ENCODE peak calls at places on chromosome 10, in ten cellular contexts. One of them, this sample, is unnamed.

GRCh38 chr10:76111986-76112825 is 680.8 kb downstream of the LRMDA start:
- DNase-seq in IMR-90: no peak
- DNase-seq in thoracic aorta: no peak
- DNase-seq in fibroblast of pulmonary artery: no peak
- DNase-seq in brain microvascular endothelial cell: no peak
- DNase-seq in GM12865: no peak
- DNase-seq in H7: peak
- DNase-seq in lung: no peak
- DNase-seq in spleen: no peak
- DNase-seq in lower leg skin: no peak
- DNase-seq in this sample: no peak

GRCh38 chr10:117933036-117933435 is 113.7 kb downstream of the RAB11FIP2 start:
- DNase-seq in lower leg skin: no peak
- DNase-seq in lung: no peak
- DNase-seq in brain microvascular endothelial cell: no peak
- DNase-seq in GM12865: no peak
- DNase-seq in H7: no peak
- DNase-seq in IMR-90: peak
- DNase-seq in spleen: no peak
- DNase-seq in fibroblast of pulmonary artery: no peak
- DNase-seq in thoracic aorta: no peak
- DNase-seq in this sample: no peak

GRCh38 chr10:7410800-7411670 is at the start of gene SFMBT2:
- DNase-seq in lower leg skin: peak
- DNase-seq in H7: peak
- DNase-seq in brain microvascular endothelial cell: peak
- DNase-seq in fibroblast of pulmonary artery: peak
- DNase-seq in IMR-90: peak
- DNase-seq in GM12865: peak
- DNase-seq in spleen: peak
- DNase-seq in thoracic aorta: no peak
- DNase-seq in lung: peak
- DNase-seq in this sample: peak

GRCh38 chr10:63260860-63261251 is 127.7 kb downstream of the NRBF2 start:
- DNase-seq in fibroblast of pulmonary artery: no peak
- DNase-seq in H7: no peak
- DNase-seq in thoracic aorta: no peak
- DNase-seq in spleen: no peak
- DNase-seq in IMR-90: no peak
- DNase-seq in brain microvascular endothelial cell: no peak
- DNase-seq in lung: no peak
- DNase-seq in GM12865: peak
- DNase-seq in lower leg skin: no peak
- DNase-seq in this sample: no peak

GRCh38 chr10:44353128-44353390 is 31.8 kb downstream of the CXCL12 start:
- DNase-seq in lung: no peak
- DNase-seq in thoracic aorta: no peak
- DNase-seq in fibroblast of pulmonary artery: no peak
- DNase-seq in brain microvascular endothelial cell: no peak
- DNase-seq in H7: no peak
- DNase-seq in spleen: no peak
- DNase-seq in GM12865: no peak
- DNase-seq in lower leg skin: peak
- DNase-seq in IMR-90: no peak
- DNase-seq in this sample: no peak

GRCh38 chr10:24642921-24643678 is 80.6 kb downstream of the ARHGAP21 start:
- DNase-seq in GM12865: peak
- DNase-seq in fibroblast of pulmonary artery: peak
- DNase-seq in thoracic aorta: no peak
- DNase-seq in H7: peak
- DNase-seq in lung: no peak
- DNase-seq in brain microvascular endothelial cell: peak
- DNase-seq in IMR-90: peak
- DNase-seq in lower leg skin: no peak
- DNase-seq in spleen: no peak
- DNase-seq in this sample: peak

GRCh38 chr10:114758331-114758730 is 63.2 kb upstream of the FHIP2A start:
- DNase-seq in GM12865: no peak
- DNase-seq in thoracic aorta: no peak
- DNase-seq in H7: no peak
- DNase-seq in lower leg skin: no peak
- DNase-seq in IMR-90: peak
- DNase-seq in lung: no peak
- DNase-seq in spleen: no peak
- DNase-seq in fibroblast of pulmonary artery: no peak
- DNase-seq in brain microvascular endothelial cell: no peak
- DNase-seq in this sample: no peak

GRCh38 chr10:43691503-43691902 is 42.8 kb upstream of the ZNF32 start:
- DNase-seq in thoracic aorta: no peak
- DNase-seq in fibroblast of pulmonary artery: peak
- DNase-seq in GM12865: no peak
- DNase-seq in IMR-90: peak
- DNase-seq in lower leg skin: no peak
- DNase-seq in brain microvascular endothelial cell: no peak
- DNase-seq in spleen: no peak
- DNase-seq in H7: no peak
- DNase-seq in lung: no peak
- DNase-seq in this sample: no peak

GRCh38 chr10:79153753-79154152 is 85.0 kb downstream of the ZMIZ1 start:
- DNase-seq in lung: no peak
- DNase-seq in spleen: no peak
- DNase-seq in GM12865: no peak
- DNase-seq in H7: no peak
- DNase-seq in lower leg skin: peak
- DNase-seq in fibroblast of pulmonary artery: no peak
- DNase-seq in thoracic aorta: peak
- DNase-seq in IMR-90: no peak
- DNase-seq in brain microvascular endothelial cell: no peak
- DNase-seq in this sample: no peak
- H3K4me3 ChIP-seq in lung: no peak
- H3K4me3 ChIP-seq in spleen: no peak
- H3K4me3 ChIP-seq in GM12865: no peak
- H3K4me3 ChIP-seq in H7: no peak
- H3K4me3 ChIP-seq in lower leg skin: no peak
- H3K4me3 ChIP-seq in fibroblast of pulmonary artery: no peak
- H3K4me3 ChIP-seq in thoracic aorta: no peak
- H3K4me3 ChIP-seq in IMR-90: no peak
- H3K4me3 ChIP-seq in brain microvascular endothelial cell: no peak
- H3K4me3 ChIP-seq in this sample: no peak

GRCh38 chr10:125155669-125156068 is 4.7 kb downstream of the CTBP2 start:
- DNase-seq in spleen: no peak
- DNase-seq in thoracic aorta: no peak
- DNase-seq in GM12865: no peak
- DNase-seq in IMR-90: no peak
- DNase-seq in fibroblast of pulmonary artery: no peak
- DNase-seq in lower leg skin: peak
- DNase-seq in lung: no peak
- DNase-seq in H7: no peak
- DNase-seq in brain microvascular endothelial cell: no peak
- DNase-seq in this sample: no peak

GRCh38 chr10:125156196-125156595 is 4.2 kb downstream of the CTBP2 start:
- DNase-seq in lung: no peak
- DNase-seq in lower leg skin: no peak
- DNase-seq in fibroblast of pulmonary artery: no peak
- DNase-seq in brain microvascular endothelial cell: no peak
- DNase-seq in spleen: no peak
- DNase-seq in thoracic aorta: no peak
- DNase-seq in IMR-90: no peak
- DNase-seq in H7: no peak
- DNase-seq in GM12865: no peak
- DNase-seq in this sample: no peak

GRCh38 chr10:125157473-125157865 is 2.9 kb downstream of the CTBP2 start:
- DNase-seq in GM12865: no peak
- DNase-seq in H7: no peak
- DNase-seq in IMR-90: no peak
- DNase-seq in thoracic aorta: no peak
- DNase-seq in spleen: no peak
- DNase-seq in brain microvascular endothelial cell: no peak
- DNase-seq in lung: no peak
- DNase-seq in fibroblast of pulmonary artery: no peak
- DNase-seq in lower leg skin: peak
- DNase-seq in this sample: no peak

GRCh38 chr10:125155101-125155500 is 5.3 kb downstream of the CTBP2 start:
- DNase-seq in lower leg skin: no peak
- DNase-seq in brain microvascular endothelial cell: no peak
- DNase-seq in H7: peak
- DNase-seq in lung: no peak
- DNase-seq in spleen: no peak
- DNase-seq in IMR-90: no peak
- DNase-seq in thoracic aorta: no peak
- DNase-seq in GM12865: no peak
- DNase-seq in fibroblast of pulmonary artery: peak
- DNase-seq in this sample: no peak

GRCh38 chr10:125156739-125157472 is 3.5 kb downstream of the CTBP2 start:
- DNase-seq in lung: no peak
- DNase-seq in IMR-90: no peak
- DNase-seq in H7: no peak
- DNase-seq in brain microvascular endothelial cell: no peak
- DNase-seq in fibroblast of pulmonary artery: no peak
- DNase-seq in thoracic aorta: no peak
- DNase-seq in GM12865: no peak
- DNase-seq in spleen: no peak
- DNase-seq in lower leg skin: no peak
- DNase-seq in this sample: no peak
- H3K4me3 ChIP-seq in lung: no peak
- H3K4me3 ChIP-seq in IMR-90: no peak
- H3K4me3 ChIP-seq in H7: peak
- H3K4me3 ChIP-seq in brain microvascular endothelial cell: peak
- H3K4me3 ChIP-seq in fibroblast of pulmonary artery: peak
- H3K4me3 ChIP-seq in thoracic aorta: peak
- H3K4me3 ChIP-seq in GM12865: no peak
- H3K4me3 ChIP-seq in spleen: no peak
- H3K4me3 ChIP-seq in lower leg skin: no peak
- H3K4me3 ChIP-seq in this sample: no peak

GRCh38 chr10:113452146-113452545 is 100.7 kb upstream of the HABP2 start:
- DNase-seq in fibroblast of pulmonary artery: no peak
- DNase-seq in brain microvascular endothelial cell: no peak
- DNase-seq in spleen: no peak
- DNase-seq in thoracic aorta: no peak
- DNase-seq in lower leg skin: peak
- DNase-seq in GM12865: no peak
- DNase-seq in lung: no peak
- DNase-seq in H7: no peak
- DNase-seq in IMR-90: no peak
- DNase-seq in this sample: no peak

GRCh38 chr10:113456741-113457140 is 96.1 kb upstream of the HABP2 start:
- DNase-seq in brain microvascular endothelial cell: no peak
- DNase-seq in spleen: no peak
- DNase-seq in H7: no peak
- DNase-seq in IMR-90: no peak
- DNase-seq in thoracic aorta: no peak
- DNase-seq in fibroblast of pulmonary artery: no peak
- DNase-seq in lower leg skin: peak
- DNase-seq in GM12865: no peak
- DNase-seq in lung: no peak
- DNase-seq in this sample: no peak

GRCh38 chr10:113457408-113457807 is 95.4 kb upstream of the HABP2 start:
- DNase-seq in IMR-90: no peak
- DNase-seq in lung: no peak
- DNase-seq in brain microvascular endothelial cell: no peak
- DNase-seq in spleen: no peak
- DNase-seq in thoracic aorta: no peak
- DNase-seq in GM12865: no peak
- DNase-seq in lower leg skin: no peak
- DNase-seq in H7: no peak
- DNase-seq in fibroblast of pulmonary artery: no peak
- DNase-seq in this sample: no peak

GRCh38 chr10:113453351-113453750 is 99.5 kb upstream of the HABP2 start:
- DNase-seq in GM12865: no peak
- DNase-seq in spleen: no peak
- DNase-seq in lung: no peak
- DNase-seq in H7: no peak
- DNase-seq in lower leg skin: peak
- DNase-seq in brain microvascular endothelial cell: no peak
- DNase-seq in thoracic aorta: no peak
- DNase-seq in fibroblast of pulmonary artery: no peak
- DNase-seq in IMR-90: no peak
- DNase-seq in this sample: no peak

DNA sequence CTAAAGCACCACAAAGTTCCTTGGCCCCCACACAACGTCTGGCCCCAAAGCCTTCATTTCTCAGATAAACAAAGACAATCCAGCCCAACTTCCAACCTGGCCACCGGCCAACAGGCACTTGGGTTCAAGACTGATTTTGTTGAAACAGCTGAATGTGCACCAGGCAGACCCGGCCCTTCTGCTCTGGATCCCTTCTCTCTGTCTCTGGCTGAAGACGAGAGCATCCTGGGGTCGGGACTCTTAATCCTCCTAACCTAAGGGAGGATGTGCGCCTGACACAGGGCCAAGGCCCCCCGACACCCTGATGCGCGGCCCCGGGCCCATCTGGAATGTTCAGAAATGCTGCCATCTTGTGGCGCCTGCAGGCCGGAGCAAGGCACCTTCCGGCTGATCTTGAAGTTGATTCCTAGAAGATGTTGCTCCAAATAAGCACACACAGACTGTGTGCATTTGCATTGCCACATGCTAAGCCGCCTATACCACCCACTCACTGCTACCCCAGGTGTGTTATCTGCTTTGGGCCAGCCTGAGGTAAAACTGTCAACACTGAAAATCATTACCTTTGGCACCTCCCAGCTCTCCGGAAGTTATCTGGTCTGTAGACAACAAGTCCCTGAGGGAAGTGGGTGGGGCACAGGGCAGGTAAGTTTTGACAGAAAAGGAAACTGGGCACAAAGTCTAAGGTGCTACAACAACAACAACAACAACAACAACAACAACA is 98.4 kb upstream of the HABP2 start:
- DNase-seq in fibroblast of pulmonary artery: peak
- DNase-seq in brain microvascular endothelial cell: peak
- DNase-seq in GM12865: peak
- DNase-seq in lower leg skin: peak
- DNase-seq in spleen: no peak
- DNase-seq in IMR-90: peak
- DNase-seq in thoracic aorta: no peak
- DNase-seq in lung: no peak
- DNase-seq in H7: peak
- DNase-seq in this sample: peak
- H3K4me3 ChIP-seq in fibroblast of pulmonary artery: no peak
- H3K4me3 ChIP-seq in brain microvascular endothelial cell: no peak
- H3K4me3 ChIP-seq in GM12865: no peak
- H3K4me3 ChIP-seq in lower leg skin: no peak
- H3K4me3 ChIP-seq in spleen: no peak
- H3K4me3 ChIP-seq in IMR-90: no peak
- H3K4me3 ChIP-seq in thoracic aorta: peak
- H3K4me3 ChIP-seq in lung: no peak
- H3K4me3 ChIP-seq in H7: no peak
- H3K4me3 ChIP-seq in this sample: no peak

GRCh38 chr10:100167521-100168312 is 18.1 kb downstream of the ERLIN1 start:
- DNase-seq in brain microvascular endothelial cell: no peak
- DNase-seq in fibroblast of pulmonary artery: no peak
- DNase-seq in lower leg skin: no peak
- DNase-seq in IMR-90: no peak
- DNase-seq in lung: no peak
- DNase-seq in spleen: no peak
- DNase-seq in GM12865: no peak
- DNase-seq in thoracic aorta: no peak
- DNase-seq in H7: no peak
- DNase-seq in this sample: no peak

GRCh38 chr10:100173035-100173434 is 12.8 kb downstream of the ERLIN1 start:
- DNase-seq in IMR-90: no peak
- DNase-seq in fibroblast of pulmonary artery: no peak
- DNase-seq in H7: no peak
- DNase-seq in lower leg skin: no peak
- DNase-seq in GM12865: no peak
- DNase-seq in lung: no peak
- DNase-seq in spleen: no peak
- DNase-seq in thoracic aorta: no peak
- DNase-seq in brain microvascular endothelial cell: no peak
- DNase-seq in this sample: no peak

GRCh38 chr10:100163704-100164621 is 21.9 kb downstream of the ERLIN1 start:
- DNase-seq in fibroblast of pulmonary artery: peak
- DNase-seq in brain microvascular endothelial cell: no peak
- DNase-seq in IMR-90: peak
- DNase-seq in spleen: no peak
- DNase-seq in lower leg skin: no peak
- DNase-seq in H7: no peak
- DNase-seq in lung: no peak
- DNase-seq in GM12865: no peak
- DNase-seq in thoracic aorta: no peak
- DNase-seq in this sample: no peak

GRCh38 chr10:100172349-100172748 is 13.5 kb downstream of the ERLIN1 start:
- DNase-seq in brain microvascular endothelial cell: no peak
- DNase-seq in thoracic aorta: no peak
- DNase-seq in lower leg skin: no peak
- DNase-seq in fibroblast of pulmonary artery: no peak
- DNase-seq in H7: no peak
- DNase-seq in lung: no peak
- DNase-seq in IMR-90: no peak
- DNase-seq in GM12865: no peak
- DNase-seq in spleen: no peak
- DNase-seq in this sample: no peak

GRCh38 chr10:100168313-100168643 is 17.6 kb downstream of the ERLIN1 start:
- DNase-seq in lung: no peak
- DNase-seq in spleen: no peak
- DNase-seq in brain microvascular endothelial cell: no peak
- DNase-seq in GM12865: no peak
- DNase-seq in lower leg skin: no peak
- DNase-seq in H7: no peak
- DNase-seq in fibroblast of pulmonary artery: no peak
- DNase-seq in thoracic aorta: no peak
- DNase-seq in IMR-90: no peak
- DNase-seq in this sample: no peak
- H3K4me3 ChIP-seq in lung: no peak
- H3K4me3 ChIP-seq in spleen: no peak
- H3K4me3 ChIP-seq in brain microvascular endothelial cell: no peak
- H3K4me3 ChIP-seq in GM12865: no peak
- H3K4me3 ChIP-seq in lower leg skin: no peak
- H3K4me3 ChIP-seq in H7: no peak
- H3K4me3 ChIP-seq in fibroblast of pulmonary artery: no peak
- H3K4me3 ChIP-seq in thoracic aorta: no peak
- H3K4me3 ChIP-seq in IMR-90: no peak
- H3K4me3 ChIP-seq in this sample: no peak